ENCODE peak calls at places on chromosome 10, in nine cellular contexts. A, B, J, H, Z, Q, N, U and Y are unnamed samples.
A peak's percentile ranks its signal among the peaks of the same experiment; 100 is the strongest.

GRCh38 chr10:1255166-1255565 is 199.0 kb downstream of the WDR37 start:
- DNase-seq in B (no peak), N (no peak), Q (no peak), J (no peak), A (no peak), Z (no peak), U (no peak), H (no peak), Y (peak; percentile 58)

GRCh38 chr10:124356706-124357582 is 61.8 kb downstream of the OAT start:
- DNase-seq in B (no peak), Q (no peak), Z (no peak), A (peak; percentile 30), N (no peak), J (no peak), U (no peak), H (no peak), Y (no peak)

GRCh38 chr10:22285130-22285529 is 31.1 kb upstream of the COMMD3 start:
- DNase-seq in J (no peak), N (no peak), B (no peak), Q (no peak), A (no peak), U (no peak), H (no peak), Z (no peak), Y (no peak)

GRCh38 chr10:61901829-61902447 is 439 bp downstream of the ARID5B start:
- DNase-seq in H (no peak), Q (peak; percentile 53), Z (no peak), A (no peak), N (no peak), J (no peak), U (no peak), B (no peak), Y (no peak)

GRCh38 chr10:49375611-49376010 is 20.3 kb downstream of the DRGX start:
- DNase-seq in Z (no peak), B (no peak), J (no peak), A (no peak), H (no peak), Q (no peak), U (no peak), N (no peak), Y (no peak)

GRCh38 chr10:32960022-32960421 is 2.0 kb upstream of the ITGB1 start:
- DNase-seq in Z (no peak), A (no peak), B (no peak), N (no peak), H (no peak), J (no peak), U (no peak), Q (peak; percentile 76), Y (peak; percentile 26)

GRCh38 chr10:127398140-127398966 is 150.8 kb upstream of the NPS start:
- DNase-seq in H (peak; percentile 78), J (no peak), A (no peak), N (no peak), Q (no peak), Z (no peak), B (no peak), U (peak; percentile 55), Y (no peak)

GRCh38 chr10:108583827-108584226 is 1339.5 kb downstream of the XPNPEP1 start:
- DNase-seq in U (no peak), N (no peak), Z (no peak), A (no peak), B (no peak), H (no peak), J (no peak), Q (no peak), Y (no peak)

GRCh38 chr10:125560947-125561346 is 122.0 kb downstream of the TEX36 start:
- DNase-seq in H (no peak), Z (no peak), U (no peak), J (no peak), N (no peak), Q (no peak), B (no peak), A (no peak), Y (no peak)